ENCODE peak calls at places on chromosomes 12 and 14, in five cellular contexts. I, G, K, B and W are unnamed samples.

GRCh38 chr12:20475542-20475941 is 107.2 kb downstream of the PDE3A start:
- DNase-seq in I (no peak), G (no peak), K (no peak), B (no peak), W (no peak)

GRCh38 chr12:69151254-69151751 is 88.1 kb upstream of the CPSF6 start:
- DNase-seq in K (no peak), I (no peak), G (no peak), B (no peak), W (no peak)

GRCh38 chr14:88559852-88560251 is 3.0 kb upstream of the ZC3H14 start:
- DNase-seq in B (no peak), G (no peak), K (peak), I (peak), W (no peak)

GRCh38 chr12:106032141-106032925 is 106.4 kb downstream of the NUAK1 start:
- DNase-seq in I (no peak), B (no peak), K (no peak), G (no peak), W (no peak)

GRCh38 chr12:57708296-57708695 is 14.4 kb downstream of the OS9 start:
- DNase-seq in K (no peak), I (no peak), G (no peak), B (no peak), W (no peak)

GRCh38 chr14:87745507-87746118 is 247.4 kb downstream of the GALC start:
- DNase-seq in G (no peak), B (no peak), K (no peak), I (peak), W (no peak)

GRCh38 chr12:64461634-64462414 is 9.9 kb downstream of the TBK1 start:
- DNase-seq in G (no peak), K (peak), I (peak), B (no peak), W (no peak)

GRCh38 chr12:50112456-50113218 is 601 bp downstream of the COX14 start:
- DNase-seq in K (no peak), B (no peak), G (no peak), I (peak), W (no peak)

GRCh38 chr12:49038291-49038955 is 19.8 kb upstream of the PRKAG1 start:
- DNase-seq in B (no peak), K (no peak), G (no peak), I (no peak), W (no peak)

GRCh38 chr14:53908416-53908815 is 48.2 kb downstream of the BMP4 start:
- DNase-seq in G (no peak), B (no peak), I (no peak), K (no peak), W (no peak)

GRCh38 chr12:30440826-30441602 is 254.7 kb downstream of the IPO8 start:
- DNase-seq in B (no peak), I (peak), K (no peak), G (no peak), W (no peak)

GRCh38 chr12:84315926-84316325 is 596.7 kb downstream of the SLC6A15 start:
- DNase-seq in B (no peak), K (no peak), G (no peak), I (no peak), W (no peak)

GRCh38 chr14:77206877-77207389 is 25.3 kb downstream of the TMEM63C start:
- DNase-seq in I (no peak), G (no peak), B (no peak), K (no peak), W (no peak)

GRCh38 chr12:109738878-109739665 is 25.4 kb downstream of the FAM222A start:
- DNase-seq in G (no peak), K (no peak), B (no peak), I (no peak), W (no peak)

GRCh38 chr14:36512585-36513003 is 7.4 kb downstream of the NKX2-1 start:
- DNase-seq in G (no peak), K (no peak), I (no peak), B (no peak), W (no peak)

GRCh38 chr14:101323111-101323510 is 238.2 kb upstream of the DIO3 start:
- DNase-seq in B (no peak), G (no peak), I (no peak), K (no peak), W (no peak)

GRCh38 chr12:64304571-64304970 is 82.5 kb upstream of the KICS2 start:
- DNase-seq in G (no peak), I (no peak), B (no peak), K (no peak), W (no peak)

GRCh38 chr12:53287741-53288216 is 7.6 kb upstream of the PFDN5 start:
- DNase-seq in G (peak), B (peak), K (no peak), I (peak), W (peak)

GRCh38 chr12:52946334-52946733 is 2.6 kb upstream of the KRT18 start:
- DNase-seq in K (no peak), B (no peak), I (no peak), G (no peak), W (no peak)

GRCh38 chr12:68980476-68981212 is 47.7 kb upstream of the CPM start:
- DNase-seq in G (no peak), B (no peak), K (no peak), I (no peak), W (no peak)

GRCh38 chr14:104145826-104146642 is 7.6 kb downstream of the KIF26A start:
- DNase-seq in I (no peak), B (no peak), G (no peak), K (no peak), W (no peak)